ENCODE peak calls at places on chromosome 22, in six cellular contexts. S, M, X, J, L and Q are unnamed samples.

GRCh38 chr22:23225724-23226496 is 45.6 kb downstream of the BCR start:
- DNase-seq in S (peak; percentile 38), M (no peak), X (peak; percentile 62), J (no peak), L (peak; percentile 24), Q (peak; percentile 78)

GRCh38 chr22:21020802-21021429 is 6.0 kb downstream of the P2RX6 start:
- DNase-seq in S (no peak), M (no peak), X (no peak), J (no peak), L (no peak), Q (no peak)

GRCh38 chr22:37267128-37267587 is 15.2 kb upstream of the CYTH4 start:
- DNase-seq in S (no peak), M (peak; percentile 80), X (peak; percentile 42), J (no peak), L (peak; percentile 9), Q (no peak)

GRCh38 chr22:50532353-50532700 is 2.5 kb upstream of the TYMP start:
- DNase-seq in S (no peak), M (peak; percentile 67), X (no peak), J (no peak), L (no peak), Q (no peak)

GRCh38 chr22:32528984-32529982 is 54.7 kb downstream of the FBXO7 start:
- DNase-seq in S (peak; percentile 83), M (no peak), X (peak; percentile 86), J (peak; percentile 96), L (peak; percentile 37), Q (peak; percentile 91)

GRCh38 chr22:42444060-42444904 is 12.1 kb upstream of the NFAM1 start:
- DNase-seq in S (peak; percentile 77), M (peak; percentile 87), X (peak; percentile 86), J (peak; percentile 88), L (peak; percentile 36), Q (peak; percentile 90)

GRCh38 chr22:44160416-44160815 is 20.3 kb upstream of the PARVG start:
- DNase-seq in S (no peak), M (no peak), X (no peak), J (no peak), L (no peak), Q (no peak)

GRCh38 chr22:43202326-43202725 is 15.4 kb upstream of the TTLL12 start:
- DNase-seq in S (no peak), M (no peak), X (no peak), J (no peak), L (no peak), Q (no peak)

GRCh38 chr22:20551805-20552449 is 44.5 kb downstream of the MED15 start:
- DNase-seq in S (no peak), M (no peak), X (no peak), J (no peak), L (no peak), Q (peak; percentile 85)

GRCh38 chr22:21055880-21056319 is 10.2 kb downstream of the LRRC74B start:
- DNase-seq in S (no peak), M (no peak), X (no peak), J (no peak), L (no peak), Q (no peak)

GRCh38 chr22:42595434-42595833 is 19.2 kb downstream of the POLDIP3 start:
- DNase-seq in S (no peak), M (no peak), X (no peak), J (no peak), L (no peak), Q (no peak)

GRCh38 chr22:39150848-39151215 is 1.6 kb downstream of the CBX7 start:
- DNase-seq in S (no peak), M (no peak), X (no peak), J (no peak), L (no peak), Q (peak; percentile 19)

GRCh38 chr22:27654536-27655445 is 146.8 kb downstream of the MN1 start:
- DNase-seq in S (no peak), M (no peak), X (no peak), J (no peak), L (no peak), Q (no peak)

GRCh38 chr22:46774456-46775363 is 12.3 kb downstream of the TBC1D22A start:
- DNase-seq in S (no peak), M (peak; percentile 83), X (no peak), J (no peak), L (no peak), Q (no peak)

GRCh38 chr22:43922123-43922522 is 1.5 kb upstream of the PNPLA3 start:
- DNase-seq in S (no peak), M (no peak), X (no peak), J (no peak), L (no peak), Q (no peak)

GRCh38 chr22:50192825-50193204 is 7.1 kb downstream of the TRABD start:
- DNase-seq in S (no peak), M (no peak), X (no peak), J (no peak), L (no peak), Q (no peak)

GRCh38 chr22:38220653-38221386 is 19.0 kb downstream of the MAFF start:
- DNase-seq in S (no peak), M (no peak), X (no peak), J (no peak), L (no peak), Q (no peak)

GRCh38 chr22:49789289-49790141 is 38.2 kb downstream of the BRD1 start:
- DNase-seq in S (no peak), M (no peak), X (peak; percentile 65), J (peak; percentile 42), L (no peak), Q (peak; percentile 57)

GRCh38 chr22:20464912-20465758 is 27.5 kb upstream of the SCARF2 start:
- DNase-seq in S (no peak), M (no peak), X (no peak), J (no peak), L (no peak), Q (no peak)

GRCh38 chr22:17119481-17120202 is 1.5 kb downstream of the TMEM121B start:
- DNase-seq in S (no peak), M (no peak), X (peak; percentile 45), J (no peak), L (no peak), Q (no peak)

GRCh38 chr22:19788661-19789225 is 28.2 kb downstream of the TBX1 start:
- DNase-seq in S (no peak), M (no peak), X (no peak), J (no peak), L (no peak), Q (no peak)